ENCODE peak calls at places on chromosome 7, in four cellular contexts. E is choroid plexus epithelial cell, L is hippocampal formation, T is NCI-H748 treated with DMSO at 0.1 percent for 48 hours. A is an unnamed sample.

GRCh38 chr7:88845091-88845490 is 49.6 kb upstream of the TEX47 start:
- DNase-seq in E (no peak), T (no peak), L (no peak), A (no peak)

GRCh38 chr7:141132671-141133070 is 58.8 kb downstream of the TMEM178B start:
- DNase-seq in T (no peak), L (no peak), E (no peak), A (no peak)

GRCh38 chr7:117435475-117436043 is 8.3 kb upstream of the ASZ1 start:
- DNase-seq in L (no peak), T (no peak), E (peak), A (no peak)

GRCh38 chr7:70135656-70136055 is 537.4 kb downstream of the AUTS2 start:
- DNase-seq in L (peak), T (no peak), E (no peak), A (no peak)

GRCh38 chr7:3918576-3918975 is 617.5 kb downstream of the SDK1 start:
- DNase-seq in E (no peak), T (no peak), L (no peak), A (no peak)

GRCh38 chr7:139737221-139738100 is 40.3 kb downstream of the HIPK2 start:
- DNase-seq in L (no peak), T (no peak), E (no peak), A (no peak)

GRCh38 chr7:1716263-1717094 is 46.4 kb downstream of the ELFN1 start:
- DNase-seq in L (no peak), E (peak), T (no peak), A (no peak)

GRCh38 chr7:47327306-47327697 is 254.6 kb downstream of the TNS3 start:
- DNase-seq in E (peak), T (no peak), L (peak), A (no peak)

GRCh38 chr7:46135561-46135960 is 214.5 kb upstream of the IGFBP3 start:
- DNase-seq in T (no peak), E (no peak), L (no peak), A (no peak)

GRCh38 chr7:24442170-24442777 is 131.0 kb upstream of the PALS2 start:
- DNase-seq in E (no peak), T (no peak), L (no peak), A (no peak)

GRCh38 chr7:152969839-152970238 is 210.3 kb downstream of the ACTR3B start:
- DNase-seq in L (no peak), T (no peak), E (no peak), A (no peak)

GRCh38 chr7:23616593-23616992 is 19.4 kb downstream of the CCDC126 start:
- DNase-seq in L (no peak), T (no peak), E (no peak), A (no peak)

GRCh38 chr7:98618786-98619185 is 1.7 kb downstream of the NPTX2 start:
- DNase-seq in L (no peak), E (no peak), T (no peak), A (no peak)

GRCh38 chr7:44101966-44102845 is 1.9 kb upstream of the AEBP1 start:
- DNase-seq in L (peak), T (no peak), E (peak), A (no peak)

GRCh38 chr7:33459340-33459751 is 330.0 kb downstream of the BBS9 start:
- DNase-seq in T (no peak), L (no peak), E (peak), A (no peak)

GRCh38 chr7:64874114-64874513 is 29.0 kb upstream of the ZNF273 start:
- DNase-seq in L (no peak), T (no peak), E (no peak), A (no peak)

GRCh38 chr7:151089893-151090730 is 3.8 kb downstream of the AGAP3 start:
- DNase-seq in E (peak), T (no peak), L (no peak), A (no peak)

GRCh38 chr7:87599336-87599735 is 1.3 kb downstream of the ABCB1 start:
- DNase-seq in E (no peak), L (no peak), T (no peak), A (peak)

GRCh38 chr7:111647881-111648280 is 85.6 kb upstream of the IMMP2L start:
- DNase-seq in E (no peak), L (no peak), T (no peak), A (no peak)

GRCh38 chr7:44153948-44154335 is 12.8 kb upstream of the MYL7 start:
- DNase-seq in T (no peak), E (no peak), L (no peak), A (no peak)

GRCh38 chr7:128881458-128882125 is 18.9 kb downstream of the ATP6V1F start:
- DNase-seq in E (no peak), L (no peak), T (no peak), A (no peak)

GRCh38 chr7:42843209-42843800 is 68.6 kb downstream of the C7orf25 start:
- DNase-seq in L (peak), T (peak), E (peak), A (peak)

GRCh38 chr7:16356241-16356958 is 64.9 kb downstream of the CRPPA start:
- DNase-seq in E (peak), T (no peak), L (no peak), A (peak)

GRCh38 chr7:66779669-66780408 is 39.3 kb downstream of the RABGEF1 start:
- DNase-seq in T (no peak), E (peak), L (no peak), A (no peak)

GRCh38 chr7:37853468-37853867 is 5.1 kb downstream of the NME8 start:
- DNase-seq in L (no peak), T (no peak), E (peak), A (peak)

GRCh38 chr7:93178213-93178612 is 30.0 kb upstream of the SAMD9L start:
- DNase-seq in E (peak), L (no peak), T (peak), A (peak)

GRCh38 chr7:122148081-122148480 is 4.0 kb upstream of the AASS start:
- DNase-seq in L (no peak), T (no peak), E (no peak), A (no peak)

GRCh38 chr7:111788426-111788825 is 226.1 kb upstream of the IMMP2L start:
- DNase-seq in T (no peak), L (no peak), E (peak), A (no peak)

GRCh38 chr7:86930554-86931307 is 128.7 kb downstream of the ELAPOR2 start:
- DNase-seq in T (no peak), E (no peak), L (no peak), A (no peak)

GRCh38 chr7:79149831-79150230 is 303.6 kb downstream of the MAGI2 start:
- DNase-seq in T (no peak), E (no peak), L (no peak), A (no peak)

GRCh38 chr7:139457153-139457946 is 26.1 kb downstream of the KLRG2 start:
- DNase-seq in T (no peak), E (peak), L (no peak), A (no peak)

GRCh38 chr7:134179321-134179720 is 52.2 kb downstream of the LRGUK start:
- DNase-seq in T (no peak), E (no peak), L (no peak), A (no peak)

GRCh38 chr7:7510814-7511213 is 24.9 kb downstream of the COL28A1 start:
- DNase-seq in E (no peak), L (no peak), T (no peak), A (no peak)

GRCh38 chr7:40879941-40880558 is 745.2 kb downstream of the SUGCT start:
- DNase-seq in T (no peak), L (no peak), E (peak), A (no peak)